ENCODE peak calls at places on chromosomes 3 and 15, in ten cellular contexts. One of them, this sample, is unnamed.

GRCh38 chr3:99544819-99545281 is 93.5 kb upstream of the COL8A1 start:
- DNase-seq in fibroblast of pulmonary artery: peak
- DNase-seq in GM19239: no peak
- DNase-seq in ELR: peak
- DNase-seq in MCF 10A: peak
- DNase-seq in hepatic stellate cell: no peak
- DNase-seq in endodermal cell: no peak
- DNase-seq in epithelial cell of proximal tubule: no peak
- DNase-seq in Caki2: no peak
- DNase-seq in mucosa of gallbladder: no peak
- DNase-seq in this sample: no peak

GRCh38 chr3:197963019-197963637 is 3.1 kb downstream of the LMLN start:
- DNase-seq in mucosa of gallbladder: no peak
- DNase-seq in GM19239: no peak
- DNase-seq in hepatic stellate cell: no peak
- DNase-seq in epithelial cell of proximal tubule: no peak
- DNase-seq in MCF 10A: no peak
- DNase-seq in endodermal cell: no peak
- DNase-seq in Caki2: no peak
- DNase-seq in fibroblast of pulmonary artery: no peak
- DNase-seq in ELR: no peak
- DNase-seq in this sample: no peak

GRCh38 chr3:32045091-32045964 is 61.1 kb upstream of the GPD1L start:
- DNase-seq in Caki2: no peak
- DNase-seq in GM19239: no peak
- DNase-seq in ELR: peak
- DNase-seq in MCF 10A: peak
- DNase-seq in mucosa of gallbladder: peak
- DNase-seq in endodermal cell: peak
- DNase-seq in hepatic stellate cell: no peak
- DNase-seq in fibroblast of pulmonary artery: peak
- DNase-seq in epithelial cell of proximal tubule: no peak
- DNase-seq in this sample: peak

GRCh38 chr3:139772539-139773500 is 95.0 kb upstream of the NMNAT3 start:
- DNase-seq in Caki2: peak
- DNase-seq in endodermal cell: no peak
- DNase-seq in hepatic stellate cell: peak
- DNase-seq in epithelial cell of proximal tubule: peak
- DNase-seq in fibroblast of pulmonary artery: peak
- DNase-seq in MCF 10A: peak
- DNase-seq in GM19239: no peak
- DNase-seq in mucosa of gallbladder: no peak
- DNase-seq in ELR: peak
- DNase-seq in this sample: no peak

GRCh38 chr3:124532071-124532470 is 198.2 kb upstream of the UMPS start:
- DNase-seq in Caki2: no peak
- DNase-seq in MCF 10A: no peak
- DNase-seq in ELR: no peak
- DNase-seq in GM19239: no peak
- DNase-seq in epithelial cell of proximal tubule: no peak
- DNase-seq in endodermal cell: no peak
- DNase-seq in fibroblast of pulmonary artery: no peak
- DNase-seq in hepatic stellate cell: no peak
- DNase-seq in mucosa of gallbladder: no peak
- DNase-seq in this sample: no peak

GRCh38 chr15:91853968-91854943 is 748 bp downstream of the SLCO3A1 start:
- DNase-seq in GM19239: no peak
- DNase-seq in ELR: no peak
- DNase-seq in Caki2: peak
- DNase-seq in mucosa of gallbladder: peak
- DNase-seq in epithelial cell of proximal tubule: no peak
- DNase-seq in endodermal cell: peak
- DNase-seq in MCF 10A: peak
- DNase-seq in hepatic stellate cell: peak
- DNase-seq in fibroblast of pulmonary artery: peak
- DNase-seq in this sample: peak

GRCh38 chr3:188491276-188491687 is 337.3 kb downstream of the LPP start:
- DNase-seq in hepatic stellate cell: peak
- DNase-seq in endodermal cell: no peak
- DNase-seq in MCF 10A: peak
- DNase-seq in ELR: peak
- DNase-seq in epithelial cell of proximal tubule: no peak
- DNase-seq in mucosa of gallbladder: no peak
- DNase-seq in Caki2: peak
- DNase-seq in fibroblast of pulmonary artery: peak
- DNase-seq in GM19239: no peak
- DNase-seq in this sample: no peak

GRCh38 chr3:10194328-10195071 is 29.8 kb downstream of the IRAK2 start:
- DNase-seq in epithelial cell of proximal tubule: no peak
- DNase-seq in mucosa of gallbladder: no peak
- DNase-seq in MCF 10A: peak
- DNase-seq in hepatic stellate cell: no peak
- DNase-seq in GM19239: no peak
- DNase-seq in Caki2: no peak
- DNase-seq in fibroblast of pulmonary artery: no peak
- DNase-seq in endodermal cell: no peak
- DNase-seq in ELR: no peak
- DNase-seq in this sample: no peak

GRCh38 chr3:13932578-13933295 is 52.9 kb upstream of the WNT7A start:
- DNase-seq in epithelial cell of proximal tubule: no peak
- DNase-seq in MCF 10A: no peak
- DNase-seq in ELR: no peak
- DNase-seq in mucosa of gallbladder: no peak
- DNase-seq in hepatic stellate cell: no peak
- DNase-seq in Caki2: no peak
- DNase-seq in fibroblast of pulmonary artery: no peak
- DNase-seq in GM19239: no peak
- DNase-seq in endodermal cell: no peak
- DNase-seq in this sample: no peak

GRCh38 chr3:23495507-23495906 is 292.4 kb downstream of the UBE2E2 start:
- DNase-seq in ELR: peak
- DNase-seq in mucosa of gallbladder: no peak
- DNase-seq in GM19239: no peak
- DNase-seq in fibroblast of pulmonary artery: peak
- DNase-seq in epithelial cell of proximal tubule: no peak
- DNase-seq in hepatic stellate cell: no peak
- DNase-seq in MCF 10A: peak
- DNase-seq in Caki2: no peak
- DNase-seq in endodermal cell: no peak
- DNase-seq in this sample: no peak

GRCh38 chr15:48472756-48473155 is 141.5 kb downstream of the DUT start:
- DNase-seq in mucosa of gallbladder: no peak
- DNase-seq in endodermal cell: no peak
- DNase-seq in fibroblast of pulmonary artery: peak
- DNase-seq in GM19239: no peak
- DNase-seq in hepatic stellate cell: no peak
- DNase-seq in Caki2: no peak
- DNase-seq in MCF 10A: peak
- DNase-seq in ELR: peak
- DNase-seq in epithelial cell of proximal tubule: no peak
- DNase-seq in this sample: no peak

GRCh38 chr3:179449621-179450020 is 1.6 kb downstream of the GNB4 start:
- DNase-seq in Caki2: no peak
- DNase-seq in mucosa of gallbladder: no peak
- DNase-seq in MCF 10A: no peak
- DNase-seq in hepatic stellate cell: no peak
- DNase-seq in endodermal cell: no peak
- DNase-seq in epithelial cell of proximal tubule: no peak
- DNase-seq in fibroblast of pulmonary artery: peak
- DNase-seq in GM19239: no peak
- DNase-seq in ELR: peak
- DNase-seq in this sample: no peak

GRCh38 chr3:8879347-8879944 is 83.8 kb downstream of the RAD18 start:
- DNase-seq in GM19239: no peak
- DNase-seq in MCF 10A: no peak
- DNase-seq in Caki2: no peak
- DNase-seq in ELR: no peak
- DNase-seq in hepatic stellate cell: no peak
- DNase-seq in epithelial cell of proximal tubule: no peak
- DNase-seq in endodermal cell: no peak
- DNase-seq in mucosa of gallbladder: no peak
- DNase-seq in fibroblast of pulmonary artery: no peak
- DNase-seq in this sample: no peak

GRCh38 chr3:119812491-119813058 is 30.7 kb downstream of the NR1I2 start:
- DNase-seq in ELR: no peak
- DNase-seq in mucosa of gallbladder: no peak
- DNase-seq in MCF 10A: no peak
- DNase-seq in epithelial cell of proximal tubule: no peak
- DNase-seq in Caki2: no peak
- DNase-seq in fibroblast of pulmonary artery: no peak
- DNase-seq in endodermal cell: no peak
- DNase-seq in GM19239: no peak
- DNase-seq in hepatic stellate cell: no peak
- DNase-seq in this sample: no peak

GRCh38 chr3:115217678-115218451 is 70.8 kb upstream of the ZBTB20 start:
- DNase-seq in endodermal cell: peak
- DNase-seq in hepatic stellate cell: peak
- DNase-seq in GM19239: no peak
- DNase-seq in epithelial cell of proximal tubule: no peak
- DNase-seq in Caki2: peak
- DNase-seq in fibroblast of pulmonary artery: peak
- DNase-seq in mucosa of gallbladder: peak
- DNase-seq in MCF 10A: peak
- DNase-seq in ELR: peak
- DNase-seq in this sample: peak

GRCh38 chr3:181558870-181559269 is 152.9 kb upstream of the SOX2 start:
- DNase-seq in ELR: no peak
- DNase-seq in mucosa of gallbladder: no peak
- DNase-seq in endodermal cell: no peak
- DNase-seq in hepatic stellate cell: no peak
- DNase-seq in GM19239: no peak
- DNase-seq in MCF 10A: no peak
- DNase-seq in Caki2: no peak
- DNase-seq in fibroblast of pulmonary artery: no peak
- DNase-seq in epithelial cell of proximal tubule: no peak
- DNase-seq in this sample: no peak

GRCh38 chr3:104810896-104811295 is 555.8 kb upstream of the ALCAM start:
- DNase-seq in Caki2: no peak
- DNase-seq in GM19239: no peak
- DNase-seq in epithelial cell of proximal tubule: no peak
- DNase-seq in MCF 10A: no peak
- DNase-seq in fibroblast of pulmonary artery: no peak
- DNase-seq in endodermal cell: no peak
- DNase-seq in mucosa of gallbladder: no peak
- DNase-seq in ELR: no peak
- DNase-seq in hepatic stellate cell: no peak
- DNase-seq in this sample: peak

GRCh38 chr15:100939786-100940185 is 20.6 kb downstream of the LRRK1 start:
- DNase-seq in ELR: no peak
- DNase-seq in mucosa of gallbladder: no peak
- DNase-seq in Caki2: no peak
- DNase-seq in endodermal cell: no peak
- DNase-seq in GM19239: no peak
- DNase-seq in hepatic stellate cell: no peak
- DNase-seq in fibroblast of pulmonary artery: no peak
- DNase-seq in epithelial cell of proximal tubule: no peak
- DNase-seq in MCF 10A: no peak
- DNase-seq in this sample: no peak

GRCh38 chr15:72057548-72058091 is 60.3 kb downstream of the MYO9A start:
- DNase-seq in GM19239: no peak
- DNase-seq in mucosa of gallbladder: no peak
- DNase-seq in hepatic stellate cell: no peak
- DNase-seq in fibroblast of pulmonary artery: peak
- DNase-seq in MCF 10A: no peak
- DNase-seq in endodermal cell: no peak
- DNase-seq in Caki2: no peak
- DNase-seq in epithelial cell of proximal tubule: no peak
- DNase-seq in ELR: no peak
- DNase-seq in this sample: no peak

GRCh38 chr15:22226034-22226790 is 145.9 kb downstream of the OR4M2 start:
- DNase-seq in hepatic stellate cell: no peak
- DNase-seq in epithelial cell of proximal tubule: no peak
- DNase-seq in endodermal cell: no peak
- DNase-seq in ELR: no peak
- DNase-seq in Caki2: no peak
- DNase-seq in mucosa of gallbladder: no peak
- DNase-seq in GM19239: no peak
- DNase-seq in MCF 10A: no peak
- DNase-seq in fibroblast of pulmonary artery: no peak
- DNase-seq in this sample: no peak

GRCh38 chr15:63066302-63066701 is 23.8 kb downstream of the TPM1 start:
- DNase-seq in fibroblast of pulmonary artery: no peak
- DNase-seq in GM19239: no peak
- DNase-seq in mucosa of gallbladder: no peak
- DNase-seq in epithelial cell of proximal tubule: no peak
- DNase-seq in ELR: no peak
- DNase-seq in endodermal cell: peak
- DNase-seq in hepatic stellate cell: no peak
- DNase-seq in MCF 10A: no peak
- DNase-seq in Caki2: no peak
- DNase-seq in this sample: no peak

This sample was measured in NCI-H1092 treated with DMSO at 0.1 percent for 48 hours.